ENCODE peak calls at places on chromosomes 13 and 19, in six cellular contexts. R is neural progenitor cell, A is bronchial epithelial cell, S is left ventricle myocardium inferior, T is upper lobe of right lung, Y is choroid plexus epithelial cell. W is an unnamed sample.

GRCh38 chr19:46225558-46226004 is 4.0 kb upstream of the IGFL1 start:
- DNase-seq in R (peak; percentile 57), A (no peak), S (no peak), T (no peak), Y (peak; percentile 25), W (peak; percentile 11)

GRCh38 chr19:49132974-49133609 is 13.7 kb downstream of the PPFIA3 start:
- DNase-seq in R (peak; percentile 43), A (no peak), S (peak; percentile 57), T (peak; percentile 79), Y (no peak), W (no peak)

GRCh38 chr19:50435221-50435620 is 2.5 kb downstream of the MYBPC2 start:
- DNase-seq in R (no peak), A (no peak), S (no peak), T (no peak), Y (no peak), W (no peak)

GRCh38 chr13:113404723-113405471 is 41.0 kb upstream of the GRTP1 start:
- DNase-seq in R (no peak), A (no peak), S (no peak), T (peak; percentile 60), Y (no peak), W (no peak)

GRCh38 chr19:17121736-17122293 is 46.2 kb downstream of the MYO9B start:
- DNase-seq in R (no peak), A (no peak), S (no peak), T (no peak), Y (peak; percentile 30), W (peak; percentile 73)

GRCh38 chr19:1992759-1993260 is 22.7 kb downstream of the BTBD2 start:
- DNase-seq in R (peak; percentile 37), A (no peak), S (no peak), T (no peak), Y (no peak), W (no peak)

GRCh38 chr19:13796301-13797057 is 1.2 kb downstream of the ZSWIM4 start:
- DNase-seq in R (peak; percentile 66), A (peak; percentile 94), S (peak; percentile 76), T (peak; percentile 75), Y (peak; percentile 86), W (peak; percentile 90)

GRCh38 chr19:48445256-48445605 is 552 bp upstream of the GRWD1 start:
- DNase-seq in R (peak; percentile 83), A (peak; percentile 91), S (no peak), T (no peak), Y (peak; percentile 98), W (peak; percentile 93)

GRCh38 chr19:44002566-44003460 is at the start of gene ZNF230:
- DNase-seq in R (peak; percentile 97), A (peak; percentile 95), S (peak; percentile 86), T (peak; percentile 90), Y (peak; percentile 97), W (peak; percentile 93)

GRCh38 chr13:54415753-54416366 is 1387.2 kb downstream of the OLFM4 start:
- DNase-seq in R (peak; percentile 11), A (no peak), S (no peak), T (no peak), Y (no peak), W (no peak)

GRCh38 chr19:2680808-2681207 is 21.7 kb downstream of the GNG7 start:
- DNase-seq in R (no peak), A (no peak), S (no peak), T (no peak), Y (no peak), W (no peak)

GRCh38 chr19:34639491-34640085 is 37.4 kb downstream of the SCGB2B2 start:
- DNase-seq in R (peak; percentile 86), A (peak; percentile 42), S (no peak), T (no peak), Y (peak; percentile 79), W (peak; percentile 32)

GRCh38 chr13:106151056-106151699 is 384.3 kb downstream of the EFNB2 start:
- DNase-seq in R (peak; percentile 63), A (peak; percentile 99), S (no peak), T (no peak), Y (peak; percentile 90), W (peak; percentile 98)

GRCh38 chr13:29099781-29100406 is 279.8 kb downstream of the MTUS2 start:
- DNase-seq in R (no peak), A (no peak), S (no peak), T (no peak), Y (no peak), W (no peak)

GRCh38 chr13:39578821-39579291 is 24.1 kb downstream of the LHFPL6 start:
- DNase-seq in R (no peak), A (no peak), S (no peak), T (no peak), Y (peak; percentile 68), W (peak; percentile 50)

GRCh38 chr13:50124536-50125305 is 109.5 kb downstream of the KCNRG start:
- DNase-seq in R (peak; percentile 85), A (peak; percentile 12), S (peak; percentile 97), T (no peak), Y (peak; percentile 66), W (peak; percentile 70)

GRCh38 chr13:59360108-59360507 is 803.6 kb downstream of the DIAPH3 start:
- DNase-seq in R (peak; percentile 49), A (no peak), S (no peak), T (no peak), Y (no peak), W (no peak)

GRCh38 chr19:55000761-55001160 is 34.6 kb downstream of the NLRP2 start:
- DNase-seq in R (no peak), A (peak; percentile 34), S (no peak), T (no peak), Y (no peak), W (no peak)

GRCh38 chr19:18291590-18292459 is 10.4 kb upstream of the JUND start:
- DNase-seq in R (peak; percentile 77), A (peak; percentile 41), S (peak; percentile 86), T (peak; percentile 97), Y (peak; percentile 87), W (peak; percentile 90)

GRCh38 chr19:50705422-50706019 is 14.1 kb downstream of the SHANK1 start:
- DNase-seq in R (peak; percentile 75), A (peak; percentile 38), S (no peak), T (no peak), Y (peak; percentile 65), W (peak; percentile 24)

GRCh38 chr19:48842744-48843162 is 6.5 kb upstream of the HSD17B14 start:
- DNase-seq in R (peak; percentile 82), A (peak; percentile 36), S (no peak), T (no peak), Y (peak; percentile 63), W (peak; percentile 49)

GRCh38 chr13:25171170-25171516 is 945 bp downstream of the AMER2 start:
- DNase-seq in R (no peak), A (no peak), S (no peak), T (no peak), Y (no peak), W (no peak)

GRCh38 chr13:27920677-27921420 is 1.0 kb downstream of the PDX1 start:
- DNase-seq in R (peak; percentile 60), A (no peak), S (no peak), T (no peak), Y (peak; percentile 21), W (no peak)

GRCh38 chr19:19366691-19367396 is 38.6 kb upstream of the GATAD2A start:
- DNase-seq in R (peak; percentile 84), A (peak; percentile 68), S (peak; percentile 58), T (peak; percentile 90), Y (peak; percentile 86), W (peak; percentile 60)

GRCh38 chr19:47305309-47305751 is 4.3 kb upstream of the C5AR1 start:
- DNase-seq in R (peak; percentile 74), A (peak; percentile 65), S (peak; percentile 66), T (peak; percentile 84), Y (peak; percentile 92), W (peak; percentile 86)

DNA sequence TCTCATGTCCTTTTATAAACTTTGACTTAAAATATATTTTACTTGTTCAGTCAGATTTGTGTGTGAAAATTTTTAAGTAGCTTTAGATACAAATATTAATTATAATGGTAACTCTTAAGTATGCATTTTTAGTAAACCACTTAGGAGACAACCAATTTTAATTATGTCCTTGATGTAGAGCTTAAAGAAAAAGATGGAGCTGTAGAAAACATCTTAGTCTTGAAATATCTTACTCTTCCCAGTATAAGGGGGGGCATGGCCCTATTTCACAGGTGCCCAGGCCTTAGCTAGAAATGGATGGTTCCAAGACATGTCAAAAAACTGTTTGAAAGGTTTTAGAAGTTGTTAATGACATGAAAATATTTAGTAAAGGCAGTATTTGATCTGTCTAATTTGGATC is 43.4 kb upstream of the CEACAM21 start:
- DNase-seq in R (no peak), A (no peak), S (no peak), T (no peak), Y (no peak), W (no peak)
- H3K4me3 ChIP-seq in R (no peak overlapping the region), A (no peak overlapping the region), S (no peak overlapping the region), T (no peak overlapping the region), Y (no peak overlapping the region), W (no peak overlapping the region)

DNA sequence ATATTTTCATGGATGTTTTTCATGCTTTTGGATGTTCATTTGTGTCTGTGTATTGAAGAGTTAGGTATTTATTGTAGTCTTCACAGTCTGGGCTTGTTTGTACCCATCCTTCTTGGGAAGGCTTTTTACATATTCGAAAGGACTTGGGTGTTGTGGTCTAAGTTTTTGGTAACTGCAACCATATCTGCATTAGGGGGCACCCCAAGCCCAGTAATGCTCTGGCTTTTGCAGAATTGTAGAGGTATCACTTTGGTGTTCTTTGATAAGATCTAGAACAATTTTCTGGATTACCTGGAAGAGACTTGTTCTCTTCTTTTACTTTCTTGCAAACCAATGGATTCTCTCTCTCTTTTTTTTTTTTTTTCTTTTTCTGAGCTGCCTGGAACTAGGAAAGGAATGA is 581.3 kb downstream of the DACH1 start:
- DNase-seq in R (peak; percentile 13), A (no peak), S (no peak), T (no peak), Y (peak; percentile 13), W (no peak)
- TF ChIP-seq CTCF in R (peak; percentile 40), A (no peak), S (peak; percentile 45), T (peak; percentile 27), Y (peak; percentile 29), W (no peak)

GRCh38 chr19:30450945-30451344 is 78.8 kb downstream of the ZNF536 start:
- DNase-seq in R (peak; percentile 10), A (no peak), S (no peak), T (no peak), Y (no peak), W (no peak)

GRCh38 chr19:30448386-30449130 is 76.4 kb downstream of the ZNF536 start:
- DNase-seq in R (peak; percentile 19), A (no peak), S (no peak), T (no peak), Y (no peak), W (no peak)

GRCh38 chr19:30449191-30449590 is 77.0 kb downstream of the ZNF536 start:
- DNase-seq in R (no peak), A (no peak), S (no peak), T (no peak), Y (no peak), W (no peak)

GRCh38 chr19:30450101-30450500 is 77.9 kb downstream of the ZNF536 start:
- DNase-seq in R (peak; percentile 71), A (no peak), S (peak; percentile 36), T (no peak), Y (peak; percentile 10), W (peak; percentile 6)

DNA sequence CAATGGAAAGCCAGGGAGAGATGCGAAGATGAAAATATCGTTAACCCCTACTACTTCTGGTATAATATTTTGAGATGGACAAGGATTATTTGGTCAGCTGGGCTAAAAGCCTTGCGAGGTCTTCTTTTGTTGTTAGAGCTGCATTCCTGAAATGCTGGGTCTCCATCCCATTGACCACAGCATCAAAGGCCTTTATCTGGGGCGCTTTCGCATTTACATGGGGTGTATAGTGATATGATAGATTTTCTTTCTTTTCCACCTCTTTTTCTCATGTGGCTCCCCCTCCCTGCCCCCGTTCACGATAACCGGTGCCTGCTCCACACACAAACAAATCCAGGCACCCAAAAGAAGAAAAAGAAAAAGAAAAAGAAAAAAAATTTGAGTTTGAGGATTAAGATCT is 77.5 kb downstream of the ZNF536 start:
- DNase-seq in R (peak; percentile 72), A (no peak), S (no peak), T (peak; percentile 0), Y (peak; percentile 1), W (no peak)
- H3K4me3 ChIP-seq in R (peak overlapping the region; percentile 23), A (no peak overlapping the region), S (peak overlapping the region; percentile 52), T (peak overlapping the region; percentile 20), Y (no peak overlapping the region), W (no peak overlapping the region)

GRCh38 chr19:6717036-6717435 is 3.4 kb downstream of the C3 start:
- DNase-seq in R (no peak), A (no peak), S (no peak), T (no peak), Y (no peak), W (no peak)
- TF ChIP-seq CTCF in R (peak; percentile 9), A (peak; percentile 11), S (no peak), T (no peak), Y (peak; percentile 20), W (no peak)

W was measured in astrocyte of the spinal cord.